ENCODE peak calls at places on chromosome 22, in ten cellular contexts. One of them, this sample, is unnamed.

GRCh38 chr22:27192135-27192900 is 534.9 kb downstream of the MIAT start:
- DNase-seq in A549: no peak
- DNase-seq in BJ: no peak
- DNase-seq in EL: no peak
- DNase-seq in AG09319: no peak
- DNase-seq in astrocyte of the spinal cord: no peak
- DNase-seq in activated T-helper 1 cell treated with Interleukin-2 at 50 U/mL for 16 hours: no peak
- DNase-seq in Calu3: no peak
- DNase-seq in OCI-M1: no peak
- DNase-seq in NCI-H1930: no peak
- DNase-seq in this sample: no peak

GRCh38 chr22:37519268-37520195 is at the start of gene CARD10:
- DNase-seq in Calu3: peak
- DNase-seq in AG09319: no peak
- DNase-seq in BJ: no peak
- DNase-seq in activated T-helper 1 cell treated with Interleukin-2 at 50 U/mL for 16 hours: no peak
- DNase-seq in OCI-M1: peak
- DNase-seq in NCI-H1930: no peak
- DNase-seq in A549: no peak
- DNase-seq in astrocyte of the spinal cord: no peak
- DNase-seq in EL: peak
- DNase-seq in this sample: no peak

GRCh38 chr22:27489265-27489675 is 312.3 kb downstream of the MN1 start:
- DNase-seq in AG09319: no peak
- DNase-seq in EL: peak
- DNase-seq in NCI-H1930: no peak
- DNase-seq in BJ: no peak
- DNase-seq in OCI-M1: no peak
- DNase-seq in astrocyte of the spinal cord: peak
- DNase-seq in activated T-helper 1 cell treated with Interleukin-2 at 50 U/mL for 16 hours: no peak
- DNase-seq in Calu3: peak
- DNase-seq in A549: peak
- DNase-seq in this sample: no peak

GRCh38 chr22:49630448-49630946 is 197.2 kb downstream of the BRD1 start:
- DNase-seq in Calu3: no peak
- DNase-seq in OCI-M1: no peak
- DNase-seq in BJ: no peak
- DNase-seq in AG09319: no peak
- DNase-seq in astrocyte of the spinal cord: no peak
- DNase-seq in activated T-helper 1 cell treated with Interleukin-2 at 50 U/mL for 16 hours: no peak
- DNase-seq in NCI-H1930: no peak
- DNase-seq in A549: no peak
- DNase-seq in EL: no peak
- DNase-seq in this sample: no peak

GRCh38 chr22:49589301-49589700 is 238.4 kb downstream of the BRD1 start:
- DNase-seq in NCI-H1930: no peak
- DNase-seq in AG09319: no peak
- DNase-seq in A549: no peak
- DNase-seq in OCI-M1: no peak
- DNase-seq in astrocyte of the spinal cord: no peak
- DNase-seq in EL: no peak
- DNase-seq in activated T-helper 1 cell treated with Interleukin-2 at 50 U/mL for 16 hours: no peak
- DNase-seq in Calu3: no peak
- DNase-seq in BJ: no peak
- DNase-seq in this sample: no peak

GRCh38 chr22:38718414-38718813 is 12.7 kb downstream of the GTPBP1 start:
- DNase-seq in OCI-M1: no peak
- DNase-seq in NCI-H1930: no peak
- DNase-seq in Calu3: peak
- DNase-seq in BJ: no peak
- DNase-seq in activated T-helper 1 cell treated with Interleukin-2 at 50 U/mL for 16 hours: no peak
- DNase-seq in astrocyte of the spinal cord: peak
- DNase-seq in EL: peak
- DNase-seq in A549: peak
- DNase-seq in AG09319: peak
- DNase-seq in this sample: no peak

GRCh38 chr22:40411506-40411861 is 41.1 kb downstream of the SGSM3 start:
- DNase-seq in A549: no peak
- DNase-seq in EL: no peak
- DNase-seq in OCI-M1: no peak
- DNase-seq in AG09319: no peak
- DNase-seq in NCI-H1930: no peak
- DNase-seq in activated T-helper 1 cell treated with Interleukin-2 at 50 U/mL for 16 hours: no peak
- DNase-seq in astrocyte of the spinal cord: no peak
- DNase-seq in Calu3: no peak
- DNase-seq in BJ: no peak
- DNase-seq in this sample: no peak

GRCh38 chr22:19018256-19018655 is 82.2 kb upstream of the PRODH start:
- DNase-seq in EL: no peak
- DNase-seq in activated T-helper 1 cell treated with Interleukin-2 at 50 U/mL for 16 hours: no peak
- DNase-seq in A549: no peak
- DNase-seq in Calu3: no peak
- DNase-seq in NCI-H1930: no peak
- DNase-seq in AG09319: no peak
- DNase-seq in OCI-M1: no peak
- DNase-seq in BJ: no peak
- DNase-seq in astrocyte of the spinal cord: no peak
- DNase-seq in this sample: no peak

GRCh38 chr22:46049726-46050450 is 72.9 kb upstream of the WNT7B start:
- DNase-seq in A549: no peak
- DNase-seq in NCI-H1930: no peak
- DNase-seq in Calu3: no peak
- DNase-seq in BJ: no peak
- DNase-seq in EL: no peak
- DNase-seq in activated T-helper 1 cell treated with Interleukin-2 at 50 U/mL for 16 hours: no peak
- DNase-seq in astrocyte of the spinal cord: no peak
- DNase-seq in AG09319: no peak
- DNase-seq in OCI-M1: no peak
- DNase-seq in this sample: no peak

GRCh38 chr22:42978453-42979103 is 36.4 kb downstream of the PACSIN2 start:
- DNase-seq in BJ: no peak
- DNase-seq in astrocyte of the spinal cord: no peak
- DNase-seq in AG09319: no peak
- DNase-seq in EL: peak
- DNase-seq in activated T-helper 1 cell treated with Interleukin-2 at 50 U/mL for 16 hours: no peak
- DNase-seq in Calu3: peak
- DNase-seq in A549: no peak
- DNase-seq in NCI-H1930: no peak
- DNase-seq in OCI-M1: no peak
- DNase-seq in this sample: no peak

GRCh38 chr22:20488946-20489345 is 6.6 kb downstream of the KLHL22 start:
- DNase-seq in BJ: no peak
- DNase-seq in A549: no peak
- DNase-seq in activated T-helper 1 cell treated with Interleukin-2 at 50 U/mL for 16 hours: no peak
- DNase-seq in AG09319: no peak
- DNase-seq in EL: no peak
- DNase-seq in Calu3: no peak
- DNase-seq in NCI-H1930: no peak
- DNase-seq in astrocyte of the spinal cord: no peak
- DNase-seq in OCI-M1: no peak
- DNase-seq in this sample: no peak

GRCh38 chr22:30210235-30210831 is 36.2 kb downstream of the LIF start:
- DNase-seq in EL: peak
- DNase-seq in astrocyte of the spinal cord: peak
- DNase-seq in AG09319: no peak
- DNase-seq in A549: peak
- DNase-seq in BJ: no peak
- DNase-seq in OCI-M1: no peak
- DNase-seq in NCI-H1930: no peak
- DNase-seq in Calu3: peak
- DNase-seq in activated T-helper 1 cell treated with Interleukin-2 at 50 U/mL for 16 hours: no peak
- DNase-seq in this sample: no peak

GRCh38 chr22:38727123-38727522 is 21.4 kb downstream of the GTPBP1 start:
- DNase-seq in A549: no peak
- DNase-seq in BJ: no peak
- DNase-seq in AG09319: no peak
- DNase-seq in Calu3: no peak
- DNase-seq in activated T-helper 1 cell treated with Interleukin-2 at 50 U/mL for 16 hours: no peak
- DNase-seq in astrocyte of the spinal cord: no peak
- DNase-seq in EL: no peak
- DNase-seq in NCI-H1930: no peak
- DNase-seq in OCI-M1: no peak
- DNase-seq in this sample: no peak

GRCh38 chr22:36544107-36544620 is 15.2 kb upstream of the EIF3D start:
- DNase-seq in OCI-M1: no peak
- DNase-seq in A549: no peak
- DNase-seq in AG09319: no peak
- DNase-seq in EL: peak
- DNase-seq in BJ: no peak
- DNase-seq in NCI-H1930: no peak
- DNase-seq in Calu3: no peak
- DNase-seq in astrocyte of the spinal cord: no peak
- DNase-seq in activated T-helper 1 cell treated with Interleukin-2 at 50 U/mL for 16 hours: no peak
- DNase-seq in this sample: no peak

GRCh38 chr22:49687786-49688515 is 139.7 kb downstream of the BRD1 start:
- DNase-seq in astrocyte of the spinal cord: no peak
- DNase-seq in Calu3: no peak
- DNase-seq in A549: no peak
- DNase-seq in BJ: no peak
- DNase-seq in EL: no peak
- DNase-seq in NCI-H1930: no peak
- DNase-seq in AG09319: no peak
- DNase-seq in activated T-helper 1 cell treated with Interleukin-2 at 50 U/mL for 16 hours: no peak
- DNase-seq in OCI-M1: no peak
- DNase-seq in this sample: no peak

GRCh38 chr22:32050678-32051515 is 7.8 kb downstream of the SLC5A1 start:
- DNase-seq in NCI-H1930: peak
- DNase-seq in BJ: peak
- DNase-seq in A549: peak
- DNase-seq in astrocyte of the spinal cord: peak
- DNase-seq in activated T-helper 1 cell treated with Interleukin-2 at 50 U/mL for 16 hours: peak
- DNase-seq in Calu3: peak
- DNase-seq in EL: peak
- DNase-seq in AG09319: peak
- DNase-seq in OCI-M1: peak
- DNase-seq in this sample: peak